ENCODE peak calls at places on chromosomes 2 and 18, in four cellular contexts. One of them, this sample, is unnamed.
A peak's percentile ranks its signal among the peaks of the same experiment; 100 is the strongest.

GRCh38 chr2:3780477-3781402 is 77.4 kb downstream of the DCDC2C start:
- DNase-seq in DMS153: peak; percentile 78
- DNase-seq in pons: peak; percentile 47
- DNase-seq in activated CD4-positive, alpha-beta T cell treated with anti-CD3 and anti-CD28 coated beads for 36 hours: peak; percentile 86
- DNase-seq in this sample: no peak

GRCh38 chr2:218278531-218279360 is 8.4 kb downstream of the PNKD start:
- DNase-seq in DMS153: no peak
- DNase-seq in pons: no peak
- DNase-seq in activated CD4-positive, alpha-beta T cell treated with anti-CD3 and anti-CD28 coated beads for 36 hours: no peak
- DNase-seq in this sample: no peak

GRCh38 chr2:64230540-64230939 is 86.3 kb upstream of the PELI1 start:
- DNase-seq in DMS153: no peak
- DNase-seq in pons: no peak
- DNase-seq in activated CD4-positive, alpha-beta T cell treated with anti-CD3 and anti-CD28 coated beads for 36 hours: no peak
- DNase-seq in this sample: no peak

GRCh38 chr2:134843968-134844367 is 5.6 kb downstream of the ACMSD start:
- DNase-seq in DMS153: no peak
- DNase-seq in pons: no peak
- DNase-seq in activated CD4-positive, alpha-beta T cell treated with anti-CD3 and anti-CD28 coated beads for 36 hours: no peak
- DNase-seq in this sample: no peak

GRCh38 chr2:47270421-47270820 is 115.3 kb upstream of the STPG4 start:
- DNase-seq in DMS153: no peak
- DNase-seq in pons: no peak
- DNase-seq in activated CD4-positive, alpha-beta T cell treated with anti-CD3 and anti-CD28 coated beads for 36 hours: no peak
- DNase-seq in this sample: no peak

GRCh38 chr2:37026050-37026449 is 58.1 kb downstream of the HEATR5B start:
- DNase-seq in DMS153: no peak
- DNase-seq in pons: no peak
- DNase-seq in activated CD4-positive, alpha-beta T cell treated with anti-CD3 and anti-CD28 coated beads for 36 hours: peak; percentile 24
- DNase-seq in this sample: no peak

GRCh38 chr2:64296150-64296500 is 151.9 kb upstream of the PELI1 start:
- DNase-seq in DMS153: no peak
- DNase-seq in pons: peak; percentile 75
- DNase-seq in activated CD4-positive, alpha-beta T cell treated with anti-CD3 and anti-CD28 coated beads for 36 hours: peak; percentile 49
- DNase-seq in this sample: no peak

GRCh38 chr2:98799375-98800329 is 68.7 kb upstream of the MGAT4A start:
- DNase-seq in DMS153: no peak
- DNase-seq in pons: no peak
- DNase-seq in activated CD4-positive, alpha-beta T cell treated with anti-CD3 and anti-CD28 coated beads for 36 hours: no peak
- DNase-seq in this sample: no peak

GRCh38 chr18:22340340-22340739 is 77.4 kb downstream of the CTAGE1 start:
- DNase-seq in DMS153: no peak
- DNase-seq in pons: no peak
- DNase-seq in activated CD4-positive, alpha-beta T cell treated with anti-CD3 and anti-CD28 coated beads for 36 hours: no peak
- DNase-seq in this sample: no peak

GRCh38 chr2:41400057-41400665 is 647.7 kb upstream of the PKDCC start:
- DNase-seq in DMS153: no peak
- DNase-seq in pons: no peak
- DNase-seq in activated CD4-positive, alpha-beta T cell treated with anti-CD3 and anti-CD28 coated beads for 36 hours: peak; percentile 22
- DNase-seq in this sample: no peak

GRCh38 chr2:22560021-22560420 is 825.0 kb upstream of the KLHL29 start:
- DNase-seq in DMS153: no peak
- DNase-seq in pons: no peak
- DNase-seq in activated CD4-positive, alpha-beta T cell treated with anti-CD3 and anti-CD28 coated beads for 36 hours: no peak
- DNase-seq in this sample: no peak

GRCh38 chr2:80482276-80482675 is 177.7 kb upstream of the LRRTM1 start:
- DNase-seq in DMS153: no peak
- DNase-seq in pons: no peak
- DNase-seq in activated CD4-positive, alpha-beta T cell treated with anti-CD3 and anti-CD28 coated beads for 36 hours: no peak
- DNase-seq in this sample: no peak

GRCh38 chr2:150601280-150602038 is 114.0 kb upstream of the RND3 start:
- DNase-seq in DMS153: no peak
- DNase-seq in pons: no peak
- DNase-seq in activated CD4-positive, alpha-beta T cell treated with anti-CD3 and anti-CD28 coated beads for 36 hours: no peak
- DNase-seq in this sample: no peak

GRCh38 chr2:46175409-46175808 is 121.8 kb upstream of the EPAS1 start:
- DNase-seq in DMS153: no peak
- DNase-seq in pons: no peak
- DNase-seq in activated CD4-positive, alpha-beta T cell treated with anti-CD3 and anti-CD28 coated beads for 36 hours: no peak
- DNase-seq in this sample: no peak

GRCh38 chr2:182715121-182715895 is 749 bp upstream of the DNAJC10 start:
- DNase-seq in DMS153: no peak
- DNase-seq in pons: peak; percentile 50
- DNase-seq in activated CD4-positive, alpha-beta T cell treated with anti-CD3 and anti-CD28 coated beads for 36 hours: no peak
- DNase-seq in this sample: peak; percentile 29

GRCh38 chr18:36396190-36396589 is 98.7 kb downstream of the FHOD3 start:
- DNase-seq in DMS153: no peak
- DNase-seq in pons: no peak
- DNase-seq in activated CD4-positive, alpha-beta T cell treated with anti-CD3 and anti-CD28 coated beads for 36 hours: no peak
- DNase-seq in this sample: no peak

GRCh38 chr2:181063696-181064095 is 83.3 kb downstream of the UBE2E3 start:
- DNase-seq in DMS153: no peak
- DNase-seq in pons: peak; percentile 37
- DNase-seq in activated CD4-positive, alpha-beta T cell treated with anti-CD3 and anti-CD28 coated beads for 36 hours: no peak
- DNase-seq in this sample: no peak

GRCh38 chr2:11097988-11098387 is 57.3 kb upstream of the SLC66A3 start:
- DNase-seq in DMS153: no peak
- DNase-seq in pons: no peak
- DNase-seq in activated CD4-positive, alpha-beta T cell treated with anti-CD3 and anti-CD28 coated beads for 36 hours: no peak
- DNase-seq in this sample: no peak

GRCh38 chr2:62817995-62818713 is 112.6 kb downstream of the EHBP1 start:
- DNase-seq in DMS153: no peak
- DNase-seq in pons: no peak
- DNase-seq in activated CD4-positive, alpha-beta T cell treated with anti-CD3 and anti-CD28 coated beads for 36 hours: no peak
- DNase-seq in this sample: no peak

GRCh38 chr18:61926532-61926931 is 33.7 kb upstream of the RNF152 start:
- DNase-seq in DMS153: no peak
- DNase-seq in pons: no peak
- DNase-seq in activated CD4-positive, alpha-beta T cell treated with anti-CD3 and anti-CD28 coated beads for 36 hours: peak; percentile 65
- DNase-seq in this sample: no peak

GRCh38 chr18:54742654-54743053 is 85.6 kb upstream of the RAB27B start:
- DNase-seq in DMS153: no peak
- DNase-seq in pons: peak; percentile 37
- DNase-seq in activated CD4-positive, alpha-beta T cell treated with anti-CD3 and anti-CD28 coated beads for 36 hours: no peak
- DNase-seq in this sample: peak; percentile 97

GRCh38 chr2:241773511-241774418 is 2.9 kb upstream of the GAL3ST2 start:
- DNase-seq in DMS153: peak; percentile 81
- DNase-seq in pons: no peak
- DNase-seq in activated CD4-positive, alpha-beta T cell treated with anti-CD3 and anti-CD28 coated beads for 36 hours: no peak
- DNase-seq in this sample: no peak

GRCh38 chr2:88209526-88210131 is 39.5 kb downstream of the THNSL2 start:
- DNase-seq in DMS153: no peak
- DNase-seq in pons: peak; percentile 27
- DNase-seq in activated CD4-positive, alpha-beta T cell treated with anti-CD3 and anti-CD28 coated beads for 36 hours: no peak
- DNase-seq in this sample: no peak

GRCh38 chr18:6666286-6666685 is 63.2 kb upstream of the ARHGAP28 start:
- DNase-seq in DMS153: no peak
- DNase-seq in pons: no peak
- DNase-seq in activated CD4-positive, alpha-beta T cell treated with anti-CD3 and anti-CD28 coated beads for 36 hours: no peak
- DNase-seq in this sample: no peak

GRCh38 chr2:189580662-189581353 is at the start of gene SLC40A1:
- DNase-seq in DMS153: peak; percentile 53
- DNase-seq in pons: peak; percentile 46
- DNase-seq in activated CD4-positive, alpha-beta T cell treated with anti-CD3 and anti-CD28 coated beads for 36 hours: peak; percentile 82
- DNase-seq in this sample: no peak

GRCh38 chr18:21242141-21243040 is at the start of gene GREB1L:
- DNase-seq in DMS153: no peak
- DNase-seq in pons: no peak
- DNase-seq in activated CD4-positive, alpha-beta T cell treated with anti-CD3 and anti-CD28 coated beads for 36 hours: peak; percentile 62
- DNase-seq in this sample: no peak

GRCh38 chr2:120831106-120831505 is 95.4 kb downstream of the GLI2 start:
- DNase-seq in DMS153: no peak
- DNase-seq in pons: peak; percentile 25
- DNase-seq in activated CD4-positive, alpha-beta T cell treated with anti-CD3 and anti-CD28 coated beads for 36 hours: no peak
- DNase-seq in this sample: no peak